ENCODE peak calls at places on chromosomes 4 and X, in nine cellular contexts. H is K562; V is dermis microvascular lymphatic vessel endothelial cell; N is NCI-H2081; S is NCI-H146; G is activated naive CD4-positive, alpha-beta T cell treated with anti-CD3 and anti-CD28 coated beads, Interleukin-2, amount 10 ng/mL, durations not matched to agents 7 days and 5 days; R is activated CD4-positive, alpha-beta T cell treated with anti-CD3 and anti-CD28 coated beads for 48 hours; E is stomach; Q is substantia nigra. O is an unnamed sample.

GRCh38 chr4:4820264-4820663 is 39.2 kb upstream of the MSX1 start:
- DNase-seq in H (no peak), V (no peak), N (no peak), S (no peak), G (no peak), R (no peak), E (no peak), Q (peak; percentile 75), O (peak; percentile 83)

GRCh38 chr4:99610605-99611172 is 36.1 kb downstream of the MTTP start:
- DNase-seq in H (no peak), V (no peak), N (no peak), S (no peak), G (no peak), R (no peak), E (no peak), Q (no peak), O (no peak)

GRCh38 chrX:49001521-49002090 is 458 bp downstream of the GRIPAP1 start:
- DNase-seq in H (peak; percentile 60), V (no peak), N (peak; percentile 25), S (peak; percentile 56), G (peak; percentile 65), R (peak; percentile 61), E (no peak), Q (no peak), O (no peak)

GRCh38 chr4:158314756-158315487 is 104.6 kb downstream of the TMEM144 start:
- DNase-seq in H (no peak), V (no peak), N (no peak), S (no peak), G (no peak), R (no peak), E (no peak), Q (no peak), O (no peak)

GRCh38 chr4:78432896-78433295 is 118.7 kb upstream of the ANXA3 start:
- DNase-seq in H (no peak), V (no peak), N (no peak), S (no peak), G (no peak), R (no peak), E (no peak), Q (no peak), O (no peak)

GRCh38 chr4:161714022-161714751 is 449.6 kb downstream of the FSTL5 start:
- DNase-seq in H (no peak), V (no peak), N (no peak), S (no peak), G (no peak), R (no peak), E (no peak), Q (no peak), O (no peak)

GRCh38 chrX:16743604-16744325 is 24.4 kb downstream of the SYAP1 start:
- DNase-seq in H (no peak), V (no peak), N (no peak), S (no peak), G (no peak), R (no peak), E (no peak), Q (no peak), O (no peak)

GRCh38 chr4:24924309-24924781 is 11.5 kb upstream of the CCDC149 start:
- DNase-seq in H (no peak), V (no peak), N (no peak), S (no peak), G (no peak), R (no peak), E (no peak), Q (no peak), O (no peak)

GRCh38 chr4:123379392-123379791 is 17.2 kb upstream of the SPRY1 start:
- DNase-seq in H (no peak), V (no peak), N (no peak), S (no peak), G (no peak), R (no peak), E (no peak), Q (no peak), O (no peak)

GRCh38 chrX:2500091-2500680 is 590 bp downstream of the DHRSX start:
- DNase-seq in H (peak; percentile 75), V (no peak), N (no peak), S (no peak), G (peak; percentile 59), R (peak; percentile 28), E (peak; percentile 30), Q (no peak), O (no peak)

GRCh38 chrX:46574337-46574940 is 874 bp downstream of the CHST7 start:
- DNase-seq in H (no peak), V (no peak), N (peak; percentile 53), S (peak; percentile 72), G (peak; percentile 51), R (peak; percentile 32), E (no peak), Q (no peak), O (no peak)

GRCh38 chr4:136562842-136563241 is 969.5 kb downstream of the PCDH18 start:
- DNase-seq in H (no peak), V (no peak), N (no peak), S (no peak), G (no peak), R (no peak), E (no peak), Q (no peak), O (no peak)

GRCh38 chr4:151105454-151106032 is 6.1 kb downstream of the RPS3A start:
- DNase-seq in H (no peak), V (no peak), N (no peak), S (no peak), G (no peak), R (no peak), E (no peak), Q (no peak), O (no peak)

GRCh38 chr4:183190900-183191527 is 92.0 kb downstream of the WWC2 start:
- DNase-seq in H (no peak), V (no peak), N (no peak), S (no peak), G (no peak), R (no peak), E (no peak), Q (no peak), O (no peak)

GRCh38 chr4:48360966-48361470 is 19.7 kb downstream of the SLAIN2 start:
- DNase-seq in H (no peak), V (no peak), N (no peak), S (no peak), G (no peak), R (no peak), E (no peak), Q (no peak), O (no peak)

GRCh38 chr4:140643571-140644055 is 74.9 kb upstream of the UCP1 start:
- DNase-seq in H (no peak), V (no peak), N (no peak), S (no peak), G (no peak), R (no peak), E (no peak), Q (no peak), O (no peak)

GRCh38 chr4:100391913-100392312 is 125.9 kb downstream of the EMCN start:
- DNase-seq in H (no peak), V (no peak), N (no peak), S (no peak), G (no peak), R (no peak), E (no peak), Q (no peak), O (no peak)

GRCh38 chrX:44010626-44011025 is 37.4 kb upstream of the NDP start:
- DNase-seq in H (no peak), V (no peak), N (no peak), S (no peak), G (no peak), R (no peak), E (no peak), Q (no peak), O (no peak)

GRCh38 chrX:154513662-154514204 is 2.3 kb downstream of the FAM3A start:
- DNase-seq in H (no peak), V (no peak), N (no peak), S (no peak), G (no peak), R (no peak), E (no peak), Q (no peak), O (no peak)

GRCh38 chr4:82629238-82630000 is 67.6 kb upstream of the TMEM150C start:
- DNase-seq in H (no peak), V (no peak), N (no peak), S (no peak), G (no peak), R (no peak), E (no peak), Q (no peak), O (no peak)